ENCODE peak calls at places on chromosomes 5 and 9, in seven cellular contexts. E is mucosa of descending colon; N is stimulated activated CD8-positive, alpha-beta memory T cell treated with anti-CD3 and anti-CD28 coated beads, Interleukin-15, amount 100 ng/mL, for 4 hours; S is AG09309; U is AML-193; Y is activated CD4-positive, alpha-beta T cell treated with anti-CD3 and anti-CD28 coated beads, Interleukin-2, amount 50 U/mL, for 1 hour; K is DMS 273 treated with DMSO at 0.1 percent for 48 hours. Z is an unnamed sample.

GRCh38 chr5:141919218-141920129 is 4.2 kb upstream of the DELE1 start:
- DNase-seq in E (no peak), N (no peak), S (no peak), U (no peak), Y (no peak), K (no peak), Z (no peak)

GRCh38 chr9:87786876-87787275 is 61.0 kb downstream of the CTSL start:
- DNase-seq in E (no peak), N (no peak), S (no peak), U (no peak), Y (no peak), K (no peak), Z (no peak)

GRCh38 chr9:112002847-112003457 is 106.3 kb downstream of the UGCG start:
- DNase-seq in E (no peak), N (no peak), S (no peak), U (no peak), Y (no peak), K (no peak), Z (no peak)

GRCh38 chr9:36118201-36118600 is 18.3 kb upstream of the GLIPR2 start:
- DNase-seq in E (no peak), N (no peak), S (no peak), U (no peak), Y (no peak), K (no peak), Z (no peak)

GRCh38 chr5:67963789-67964519 is 251.6 kb upstream of the PIK3R1 start:
- DNase-seq in E (no peak), N (no peak), S (no peak), U (no peak), Y (no peak), K (no peak), Z (no peak)

GRCh38 chr5:9534881-9535517 is 10.9 kb downstream of the SEMA5A start:
- DNase-seq in E (no peak), N (no peak), S (no peak), U (no peak), Y (no peak), K (no peak), Z (no peak)

GRCh38 chr5:122815218-122815767 is 30.1 kb upstream of the SNX24 start:
- DNase-seq in E (no peak), N (no peak), S (no peak), U (no peak), Y (no peak), K (no peak), Z (no peak)

GRCh38 chr5:148910686-148911361 is 84.4 kb downstream of the ADRB2 start:
- DNase-seq in E (peak), N (no peak), S (no peak), U (no peak), Y (no peak), K (no peak), Z (no peak)

GRCh38 chr9:121362813-121363585 is 7.1 kb downstream of the STOM start:
- DNase-seq in E (no peak), N (no peak), S (peak), U (peak), Y (no peak), K (no peak), Z (no peak)

Z was measured in NCI-H524.